ENCODE peak calls at places on chromosomes 16 and 17, in four cellular contexts. One of them, this sample, is unnamed.

GRCh38 chr16:85329059-85329812 is 217.0 kb upstream of the CIBAR2 start:
- DNase-seq in GM12865: no peak
- DNase-seq in Peyer's patch: peak
- DNase-seq in astrocyte of the spinal cord: peak
- DNase-seq in this sample: no peak

GRCh38 chr17:30165960-30166359 is 49.3 kb downstream of the NSRP1 start:
- DNase-seq in GM12865: no peak
- DNase-seq in astrocyte of the spinal cord: no peak
- DNase-seq in Peyer's patch: no peak
- DNase-seq in this sample: no peak

GRCh38 chr17:2064980-2065785 is 10.3 kb downstream of the HIC1 start:
- DNase-seq in Peyer's patch: no peak
- DNase-seq in astrocyte of the spinal cord: peak
- DNase-seq in GM12865: peak
- DNase-seq in this sample: no peak

GRCh38 chr16:89785523-89786155 is 30.8 kb downstream of the FANCA start:
- DNase-seq in astrocyte of the spinal cord: no peak
- DNase-seq in GM12865: no peak
- DNase-seq in Peyer's patch: peak
- DNase-seq in this sample: no peak

GRCh38 chr17:7323731-7324437 is 5.3 kb downstream of the NEURL4 start:
- DNase-seq in astrocyte of the spinal cord: peak
- DNase-seq in Peyer's patch: peak
- DNase-seq in GM12865: peak
- DNase-seq in this sample: peak

GRCh38 chr17:77942111-77942988 is 16.2 kb upstream of the TNRC6C start:
- DNase-seq in GM12865: no peak
- DNase-seq in Peyer's patch: no peak
- DNase-seq in astrocyte of the spinal cord: no peak
- DNase-seq in this sample: no peak

GRCh38 chr17:14748036-14748715 is 447.3 kb downstream of the HS3ST3B1 start:
- DNase-seq in Peyer's patch: no peak
- DNase-seq in GM12865: peak
- DNase-seq in astrocyte of the spinal cord: no peak
- DNase-seq in this sample: no peak

GRCh38 chr17:28227278-28228108 is 91.5 kb upstream of the TMEM97 start:
- DNase-seq in Peyer's patch: peak
- DNase-seq in astrocyte of the spinal cord: peak
- DNase-seq in GM12865: peak
- DNase-seq in this sample: no peak

GRCh38 chr17:77656054-77656453 is 302.4 kb upstream of the TNRC6C start:
- DNase-seq in Peyer's patch: no peak
- DNase-seq in GM12865: no peak
- DNase-seq in astrocyte of the spinal cord: no peak
- DNase-seq in this sample: no peak

GRCh38 chr17:43608313-43608712 is 53.4 kb downstream of the MEOX1 start:
- DNase-seq in Peyer's patch: no peak
- DNase-seq in GM12865: peak
- DNase-seq in astrocyte of the spinal cord: no peak
- DNase-seq in this sample: no peak

GRCh38 chr17:67514998-67515397 is 137.9 kb downstream of the PITPNC1 start:
- DNase-seq in GM12865: peak
- DNase-seq in astrocyte of the spinal cord: no peak
- DNase-seq in Peyer's patch: no peak
- DNase-seq in this sample: no peak

GRCh38 chr17:45353047-45353446 is 36.2 kb upstream of the MAP3K14 start:
- DNase-seq in GM12865: peak
- DNase-seq in Peyer's patch: peak
- DNase-seq in astrocyte of the spinal cord: no peak
- DNase-seq in this sample: no peak

GRCh38 chr16:67481561-67482259 is 753 bp upstream of the ATP6V0D1 start:
- DNase-seq in astrocyte of the spinal cord: no peak
- DNase-seq in GM12865: peak
- DNase-seq in Peyer's patch: peak
- DNase-seq in this sample: no peak

GRCh38 chr17:62775876-62776275 is 32.2 kb downstream of the MARCHF10 start:
- DNase-seq in astrocyte of the spinal cord: no peak
- DNase-seq in GM12865: no peak
- DNase-seq in Peyer's patch: no peak
- DNase-seq in this sample: no peak

GRCh38 chr16:80733366-80733901 is 71.0 kb downstream of the CDYL2 start:
- DNase-seq in Peyer's patch: no peak
- DNase-seq in GM12865: no peak
- DNase-seq in astrocyte of the spinal cord: no peak
- DNase-seq in this sample: no peak

GRCh38 chr17:46147167-46147749 is 46.0 kb downstream of the KANSL1 start:
- DNase-seq in Peyer's patch: no peak
- DNase-seq in astrocyte of the spinal cord: no peak
- DNase-seq in GM12865: no peak
- DNase-seq in this sample: no peak

GRCh38 chr17:59914274-59914854 is 21.4 kb downstream of the RPS6KB1 start:
- DNase-seq in astrocyte of the spinal cord: peak
- DNase-seq in GM12865: peak
- DNase-seq in Peyer's patch: no peak
- DNase-seq in this sample: no peak
- TF ChIP-seq CTCF in astrocyte of the spinal cord: peak
- TF ChIP-seq CTCF in GM12865: peak
- TF ChIP-seq CTCF in Peyer's patch: peak
- TF ChIP-seq CTCF in this sample: peak

DNA sequence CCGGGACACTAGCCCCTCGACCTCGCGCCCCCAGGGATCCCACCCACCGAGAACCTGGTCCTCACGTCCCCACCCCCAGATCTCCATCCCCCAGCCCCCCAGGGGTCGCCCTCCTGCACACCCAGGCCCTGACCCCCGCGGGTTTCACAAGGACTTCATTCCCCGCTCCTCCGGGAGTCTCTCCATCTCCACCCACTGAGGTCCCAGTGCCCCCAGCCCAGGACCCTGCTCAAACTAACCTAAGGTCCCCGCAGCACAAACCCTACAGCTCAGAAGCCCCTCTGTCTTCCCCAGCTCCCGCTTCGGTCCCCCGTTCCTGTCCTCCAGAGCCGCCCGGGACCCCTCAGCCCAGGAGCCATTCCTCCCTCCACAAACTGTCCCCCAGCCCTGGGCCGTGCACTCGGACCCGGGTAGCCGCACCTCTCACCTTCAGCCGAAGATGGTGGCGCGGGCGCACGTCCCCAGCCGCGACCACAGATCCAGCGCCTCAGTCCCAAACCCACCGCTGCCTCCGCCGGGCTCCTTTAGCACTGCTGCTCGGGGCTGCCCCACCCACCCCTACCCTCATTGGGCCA is at the start of gene MYH10:
- DNase-seq in astrocyte of the spinal cord: no peak
- DNase-seq in GM12865: no peak
- DNase-seq in Peyer's patch: no peak
- DNase-seq in this sample: no peak
- TF ChIP-seq CTCF in astrocyte of the spinal cord: peak
- TF ChIP-seq CTCF in GM12865: no peak
- TF ChIP-seq CTCF in Peyer's patch: no peak
- TF ChIP-seq CTCF in this sample: no peak

GRCh38 chr16:71214771-71215381 is 15.6 kb downstream of the HYDIN start:
- DNase-seq in Peyer's patch: no peak
- DNase-seq in GM12865: peak
- DNase-seq in astrocyte of the spinal cord: no peak
- DNase-seq in this sample: no peak
- TF ChIP-seq CTCF in Peyer's patch: no peak
- TF ChIP-seq CTCF in GM12865: peak
- TF ChIP-seq CTCF in astrocyte of the spinal cord: no peak
- TF ChIP-seq CTCF in this sample: no peak

GRCh38 chr17:79974786-79975497 is 60.7 kb downstream of the TBC1D16 start:
- DNase-seq in astrocyte of the spinal cord: no peak
- DNase-seq in GM12865: peak
- DNase-seq in Peyer's patch: peak
- DNase-seq in this sample: no peak
- TF ChIP-seq CTCF in astrocyte of the spinal cord: peak
- TF ChIP-seq CTCF in GM12865: peak
- TF ChIP-seq CTCF in Peyer's patch: no peak
- TF ChIP-seq CTCF in this sample: no peak

DNA sequence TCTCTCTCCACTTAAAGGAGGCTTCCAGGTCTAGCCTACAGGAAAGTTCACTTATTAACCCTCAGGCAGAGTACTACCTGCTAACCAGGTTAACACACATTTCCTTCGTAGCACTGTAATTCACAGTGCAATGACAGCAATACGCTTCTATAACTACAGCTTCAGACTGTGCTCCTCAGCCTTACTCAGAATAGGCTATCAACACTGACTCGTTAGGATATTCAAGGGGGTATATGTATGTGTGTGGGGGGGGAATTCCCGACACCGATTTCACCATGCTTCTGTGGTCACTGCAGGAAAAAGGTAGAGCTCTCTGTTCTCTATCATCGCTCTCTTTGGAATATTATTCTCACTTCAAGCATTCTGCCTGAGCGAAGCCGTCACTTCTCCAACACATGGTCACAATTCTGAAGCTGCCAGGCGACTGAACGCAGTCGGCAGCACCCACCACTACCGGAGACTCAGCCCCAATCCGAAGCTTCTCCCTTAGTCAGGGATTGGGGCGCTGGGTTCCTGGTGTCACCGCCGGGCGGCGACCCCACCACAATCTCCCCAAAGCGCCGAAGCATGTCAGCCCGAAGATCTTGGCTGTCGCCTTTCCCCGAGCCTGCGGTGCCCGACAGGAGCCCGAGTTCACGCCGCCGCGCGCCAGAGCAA is 599 bp downstream of the GGA3 start:
- DNase-seq in Peyer's patch: no peak
- DNase-seq in astrocyte of the spinal cord: no peak
- DNase-seq in GM12865: peak
- DNase-seq in this sample: no peak
- TF ChIP-seq CTCF in Peyer's patch: peak
- TF ChIP-seq CTCF in astrocyte of the spinal cord: peak
- TF ChIP-seq CTCF in GM12865: no peak
- TF ChIP-seq CTCF in this sample: no peak

DNA sequence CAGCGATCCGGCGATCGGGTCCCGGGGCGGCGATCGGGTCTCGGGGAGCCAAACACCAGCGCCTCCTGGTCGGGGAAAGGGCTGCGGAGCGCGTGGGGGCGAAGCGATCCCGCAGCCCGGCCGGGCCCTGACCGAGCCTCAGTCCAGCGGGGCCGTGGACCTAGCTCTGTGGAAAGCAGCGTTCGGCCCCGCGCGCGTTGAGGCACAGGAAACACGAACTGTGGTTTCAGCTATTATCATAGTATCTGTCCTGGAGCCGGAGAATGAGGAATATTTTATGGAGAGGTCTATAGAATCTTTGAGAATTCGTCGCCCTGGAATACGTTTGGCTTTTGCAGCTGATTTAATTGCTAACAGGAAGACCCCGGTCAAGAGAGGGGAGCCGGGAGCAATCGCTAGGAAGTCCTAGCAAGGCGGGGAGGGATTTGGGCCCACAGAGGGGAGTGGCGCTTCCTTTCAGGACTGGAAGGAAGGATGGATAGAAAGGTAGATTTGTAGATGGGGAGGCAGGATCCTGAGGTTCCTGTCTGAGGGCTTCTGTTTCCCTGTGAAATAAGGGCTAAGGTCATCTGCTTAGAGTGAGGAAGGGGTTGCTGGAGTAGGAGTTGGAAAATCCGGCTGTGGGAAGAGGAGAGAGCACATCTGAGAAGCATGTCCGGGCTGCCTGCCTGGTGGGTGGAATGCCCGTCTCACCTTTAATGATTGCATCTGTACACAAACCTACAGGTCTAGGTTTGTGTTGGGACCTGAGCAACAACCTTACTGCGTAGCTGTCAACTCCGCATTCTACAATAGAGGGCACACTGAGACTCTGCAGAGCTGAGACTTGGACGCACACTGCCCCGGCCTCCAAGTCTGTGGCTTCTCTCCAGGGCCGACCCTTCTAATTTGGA is 770 bp downstream of the CCNF start:
- DNase-seq in GM12865: peak
- DNase-seq in Peyer's patch: no peak
- DNase-seq in astrocyte of the spinal cord: peak
- DNase-seq in this sample: no peak
- TF ChIP-seq CTCF in GM12865: peak
- TF ChIP-seq CTCF in Peyer's patch: no peak
- TF ChIP-seq CTCF in astrocyte of the spinal cord: peak
- TF ChIP-seq CTCF in this sample: no peak

GRCh38 chr17:50447870-50448573 is 20.7 kb downstream of the CHAD start:
- DNase-seq in astrocyte of the spinal cord: no peak
- DNase-seq in GM12865: no peak
- DNase-seq in Peyer's patch: no peak
- DNase-seq in this sample: no peak
- TF ChIP-seq CTCF in astrocyte of the spinal cord: no peak
- TF ChIP-seq CTCF in GM12865: no peak
- TF ChIP-seq CTCF in Peyer's patch: no peak
- TF ChIP-seq CTCF in this sample: no peak

GRCh38 chr17:35596530-35597233 is 9.6 kb downstream of the AP2B1 start:
- DNase-seq in Peyer's patch: no peak
- DNase-seq in astrocyte of the spinal cord: no peak
- DNase-seq in GM12865: no peak
- DNase-seq in this sample: no peak
- TF ChIP-seq CTCF in Peyer's patch: no peak
- TF ChIP-seq CTCF in astrocyte of the spinal cord: no peak
- TF ChIP-seq CTCF in GM12865: no peak
- TF ChIP-seq CTCF in this sample: no peak

DNA sequence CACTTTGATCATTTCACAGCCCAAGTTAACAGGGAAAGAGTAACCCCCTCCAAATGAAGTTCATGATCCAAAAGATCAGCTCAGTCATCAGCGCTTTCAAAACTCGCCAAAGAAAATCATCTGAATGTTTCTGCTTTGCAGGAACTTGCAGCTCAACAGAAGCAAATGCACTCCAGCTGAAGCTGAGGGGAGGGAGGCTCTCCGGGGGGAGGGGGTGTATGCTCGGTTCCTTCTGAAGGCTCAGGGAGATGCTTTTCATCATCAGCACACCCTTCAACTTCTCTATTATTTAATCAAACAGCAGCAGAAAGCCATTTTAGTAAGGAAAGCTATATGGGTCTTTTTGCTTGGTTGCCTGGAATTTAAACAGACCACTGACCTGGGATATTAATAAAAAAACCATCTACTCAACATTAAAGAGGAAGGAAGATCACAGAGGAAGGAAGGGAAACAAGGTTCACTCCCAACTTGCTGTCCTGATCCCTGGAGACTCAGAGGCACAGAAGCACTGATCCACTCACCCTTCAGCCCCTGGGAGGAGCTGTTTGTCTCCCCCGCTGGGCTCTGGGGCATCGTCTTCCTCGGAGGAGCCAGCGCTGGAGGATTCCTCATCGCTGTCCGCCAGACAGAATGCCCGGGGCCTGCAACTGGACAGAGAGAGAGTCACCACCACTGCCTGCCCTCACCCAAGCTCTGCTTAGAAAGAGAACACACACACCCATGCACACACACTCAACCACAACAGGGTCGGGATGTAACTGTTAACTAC is 24.6 kb upstream of the ERN1 start:
- DNase-seq in astrocyte of the spinal cord: no peak
- DNase-seq in Peyer's patch: no peak
- DNase-seq in GM12865: no peak
- DNase-seq in this sample: no peak
- TF ChIP-seq CTCF in astrocyte of the spinal cord: peak
- TF ChIP-seq CTCF in Peyer's patch: no peak
- TF ChIP-seq CTCF in GM12865: no peak
- TF ChIP-seq CTCF in this sample: no peak